ENCODE peak calls at places on chromosomes 2 and 18, in five cellular contexts. One of them, this sample, is unnamed.

GRCh38 chr2:216622526-216622925 is 10.7 kb upstream of the IGFBP2 start:
- DNase-seq in BJ: no peak
- DNase-seq in activated CD4-positive, alpha-beta T cell treated with anti-CD3 and anti-CD28 coated beads, Interleukin-2, amount 50 U/mL, for 4 hours: no peak
- DNase-seq in fibroblast of pulmonary artery: no peak
- DNase-seq in GM03348: no peak
- DNase-seq in this sample: no peak

GRCh38 chr2:156343940-156344301 is 11.4 kb upstream of the NR4A2 start:
- DNase-seq in fibroblast of pulmonary artery: peak; percentile 16
- DNase-seq in activated CD4-positive, alpha-beta T cell treated with anti-CD3 and anti-CD28 coated beads, Interleukin-2, amount 50 U/mL, for 4 hours: no peak
- DNase-seq in GM03348: no peak
- DNase-seq in BJ: no peak
- DNase-seq in this sample: peak; percentile 54

GRCh38 chr2:20611844-20612356 is 39.0 kb downstream of the HS1BP3 start:
- DNase-seq in GM03348: no peak
- DNase-seq in activated CD4-positive, alpha-beta T cell treated with anti-CD3 and anti-CD28 coated beads, Interleukin-2, amount 50 U/mL, for 4 hours: no peak
- DNase-seq in BJ: no peak
- DNase-seq in fibroblast of pulmonary artery: no peak
- DNase-seq in this sample: no peak

GRCh38 chr2:201984800-201985525 is 48.7 kb upstream of the FZD7 start:
- DNase-seq in BJ: no peak
- DNase-seq in fibroblast of pulmonary artery: no peak
- DNase-seq in activated CD4-positive, alpha-beta T cell treated with anti-CD3 and anti-CD28 coated beads, Interleukin-2, amount 50 U/mL, for 4 hours: no peak
- DNase-seq in GM03348: no peak
- DNase-seq in this sample: no peak

GRCh38 chr2:99141110-99142108 is at the start of gene C2orf15:
- DNase-seq in activated CD4-positive, alpha-beta T cell treated with anti-CD3 and anti-CD28 coated beads, Interleukin-2, amount 50 U/mL, for 4 hours: peak; percentile 96
- DNase-seq in BJ: peak; percentile 20
- DNase-seq in GM03348: peak; percentile 94
- DNase-seq in fibroblast of pulmonary artery: peak; percentile 81
- DNase-seq in this sample: peak; percentile 76

GRCh38 chr2:26169681-26170414 is 3.0 kb upstream of the GAREM2 start:
- DNase-seq in fibroblast of pulmonary artery: no peak
- DNase-seq in activated CD4-positive, alpha-beta T cell treated with anti-CD3 and anti-CD28 coated beads, Interleukin-2, amount 50 U/mL, for 4 hours: no peak
- DNase-seq in GM03348: no peak
- DNase-seq in BJ: no peak
- DNase-seq in this sample: no peak

GRCh38 chr18:37779220-37779619 is 213.6 kb upstream of the CELF4 start:
- DNase-seq in fibroblast of pulmonary artery: no peak
- DNase-seq in BJ: no peak
- DNase-seq in activated CD4-positive, alpha-beta T cell treated with anti-CD3 and anti-CD28 coated beads, Interleukin-2, amount 50 U/mL, for 4 hours: no peak
- DNase-seq in GM03348: no peak
- DNase-seq in this sample: no peak

GRCh38 chr18:37465922-37466321 is 99.7 kb downstream of the CELF4 start:
- DNase-seq in fibroblast of pulmonary artery: no peak
- DNase-seq in BJ: no peak
- DNase-seq in activated CD4-positive, alpha-beta T cell treated with anti-CD3 and anti-CD28 coated beads, Interleukin-2, amount 50 U/mL, for 4 hours: no peak
- DNase-seq in GM03348: no peak
- DNase-seq in this sample: no peak

GRCh38 chr2:1636791-1637415 is 107.4 kb downstream of the PXDN start:
- DNase-seq in GM03348: no peak
- DNase-seq in fibroblast of pulmonary artery: no peak
- DNase-seq in BJ: no peak
- DNase-seq in activated CD4-positive, alpha-beta T cell treated with anti-CD3 and anti-CD28 coated beads, Interleukin-2, amount 50 U/mL, for 4 hours: no peak
- DNase-seq in this sample: no peak

GRCh38 chr18:12995952-12996477 is 4.9 kb downstream of the CEP192 start:
- DNase-seq in fibroblast of pulmonary artery: no peak
- DNase-seq in activated CD4-positive, alpha-beta T cell treated with anti-CD3 and anti-CD28 coated beads, Interleukin-2, amount 50 U/mL, for 4 hours: no peak
- DNase-seq in BJ: no peak
- DNase-seq in GM03348: no peak
- DNase-seq in this sample: no peak

GRCh38 chr2:106034325-106034724 is 159.8 kb downstream of the UXS1 start:
- DNase-seq in fibroblast of pulmonary artery: no peak
- DNase-seq in BJ: no peak
- DNase-seq in GM03348: no peak
- DNase-seq in activated CD4-positive, alpha-beta T cell treated with anti-CD3 and anti-CD28 coated beads, Interleukin-2, amount 50 U/mL, for 4 hours: no peak
- DNase-seq in this sample: no peak

GRCh38 chr2:100886054-100886453 is 66.1 kb downstream of the NPAS2 start:
- DNase-seq in BJ: no peak
- DNase-seq in activated CD4-positive, alpha-beta T cell treated with anti-CD3 and anti-CD28 coated beads, Interleukin-2, amount 50 U/mL, for 4 hours: no peak
- DNase-seq in GM03348: no peak
- DNase-seq in fibroblast of pulmonary artery: no peak
- DNase-seq in this sample: no peak

GRCh38 chr18:8366656-8367055 is 242.6 kb upstream of the RAB12 start:
- DNase-seq in fibroblast of pulmonary artery: no peak
- DNase-seq in activated CD4-positive, alpha-beta T cell treated with anti-CD3 and anti-CD28 coated beads, Interleukin-2, amount 50 U/mL, for 4 hours: no peak
- DNase-seq in BJ: no peak
- DNase-seq in GM03348: no peak
- DNase-seq in this sample: no peak

GRCh38 chr2:132977812-132978529 is 308.0 kb upstream of the LYPD1 start:
- DNase-seq in GM03348: peak; percentile 23
- DNase-seq in activated CD4-positive, alpha-beta T cell treated with anti-CD3 and anti-CD28 coated beads, Interleukin-2, amount 50 U/mL, for 4 hours: no peak
- DNase-seq in fibroblast of pulmonary artery: peak; percentile 28
- DNase-seq in BJ: no peak
- DNase-seq in this sample: peak; percentile 47

GRCh38 chr2:182668671-182669070 is 47.4 kb upstream of the DNAJC10 start:
- DNase-seq in activated CD4-positive, alpha-beta T cell treated with anti-CD3 and anti-CD28 coated beads, Interleukin-2, amount 50 U/mL, for 4 hours: no peak
- DNase-seq in fibroblast of pulmonary artery: peak; percentile 26
- DNase-seq in BJ: no peak
- DNase-seq in GM03348: no peak
- DNase-seq in this sample: peak; percentile 23

GRCh38 chr2:203492965-203493364 is 42.1 kb downstream of the RAPH1 start:
- DNase-seq in activated CD4-positive, alpha-beta T cell treated with anti-CD3 and anti-CD28 coated beads, Interleukin-2, amount 50 U/mL, for 4 hours: no peak
- DNase-seq in fibroblast of pulmonary artery: no peak
- DNase-seq in GM03348: no peak
- DNase-seq in BJ: no peak
- DNase-seq in this sample: peak; percentile 17

GRCh38 chr2:43131890-43132522 is 94.4 kb downstream of the ZFP36L2 start:
- DNase-seq in GM03348: no peak
- DNase-seq in activated CD4-positive, alpha-beta T cell treated with anti-CD3 and anti-CD28 coated beads, Interleukin-2, amount 50 U/mL, for 4 hours: no peak
- DNase-seq in BJ: no peak
- DNase-seq in fibroblast of pulmonary artery: no peak
- DNase-seq in this sample: no peak

GRCh38 chr18:79379931-79380815 is 15.6 kb upstream of the NFATC1 start:
- DNase-seq in activated CD4-positive, alpha-beta T cell treated with anti-CD3 and anti-CD28 coated beads, Interleukin-2, amount 50 U/mL, for 4 hours: no peak
- DNase-seq in BJ: no peak
- DNase-seq in GM03348: no peak
- DNase-seq in fibroblast of pulmonary artery: no peak
- DNase-seq in this sample: no peak

GRCh38 chr2:165376571-165376975 is 92.9 kb upstream of the CSRNP3 start:
- DNase-seq in fibroblast of pulmonary artery: no peak
- DNase-seq in activated CD4-positive, alpha-beta T cell treated with anti-CD3 and anti-CD28 coated beads, Interleukin-2, amount 50 U/mL, for 4 hours: no peak
- DNase-seq in BJ: no peak
- DNase-seq in GM03348: no peak
- DNase-seq in this sample: no peak

GRCh38 chr2:162301151-162301804 is 17.2 kb downstream of the IFIH1 start:
- DNase-seq in GM03348: peak; percentile 61
- DNase-seq in activated CD4-positive, alpha-beta T cell treated with anti-CD3 and anti-CD28 coated beads, Interleukin-2, amount 50 U/mL, for 4 hours: peak; percentile 34
- DNase-seq in BJ: no peak
- DNase-seq in fibroblast of pulmonary artery: peak; percentile 83
- DNase-seq in this sample: peak; percentile 76

GRCh38 chr2:67752964-67753363 is 309.8 kb downstream of the C1D start:
- DNase-seq in activated CD4-positive, alpha-beta T cell treated with anti-CD3 and anti-CD28 coated beads, Interleukin-2, amount 50 U/mL, for 4 hours: no peak
- DNase-seq in fibroblast of pulmonary artery: peak; percentile 55
- DNase-seq in GM03348: peak; percentile 70
- DNase-seq in BJ: peak; percentile 92
- DNase-seq in this sample: peak; percentile 87

GRCh38 chr2:98664323-98664722 is 55.9 kb downstream of the UNC50 start:
- DNase-seq in BJ: no peak
- DNase-seq in activated CD4-positive, alpha-beta T cell treated with anti-CD3 and anti-CD28 coated beads, Interleukin-2, amount 50 U/mL, for 4 hours: peak; percentile 26
- DNase-seq in GM03348: no peak
- DNase-seq in fibroblast of pulmonary artery: no peak
- DNase-seq in this sample: peak; percentile 12

GRCh38 chr2:105557021-105557420 is 158.2 kb upstream of the FHL2 start:
- DNase-seq in BJ: no peak
- DNase-seq in GM03348: no peak
- DNase-seq in activated CD4-positive, alpha-beta T cell treated with anti-CD3 and anti-CD28 coated beads, Interleukin-2, amount 50 U/mL, for 4 hours: no peak
- DNase-seq in fibroblast of pulmonary artery: peak; percentile 21
- DNase-seq in this sample: no peak

GRCh38 chr18:5543036-5543671 is 643 bp downstream of the EPB41L3 start:
- DNase-seq in BJ: no peak
- DNase-seq in fibroblast of pulmonary artery: no peak
- DNase-seq in activated CD4-positive, alpha-beta T cell treated with anti-CD3 and anti-CD28 coated beads, Interleukin-2, amount 50 U/mL, for 4 hours: no peak
- DNase-seq in GM03348: peak; percentile 48
- DNase-seq in this sample: no peak

GRCh38 chr2:96088340-96089335 is 27.7 kb downstream of the ADRA2B start:
- DNase-seq in GM03348: no peak
- DNase-seq in fibroblast of pulmonary artery: no peak
- DNase-seq in BJ: no peak
- DNase-seq in activated CD4-positive, alpha-beta T cell treated with anti-CD3 and anti-CD28 coated beads, Interleukin-2, amount 50 U/mL, for 4 hours: no peak
- DNase-seq in this sample: no peak

GRCh38 chr2:15271941-15272340 is 289.2 kb downstream of the NBAS start:
- DNase-seq in BJ: no peak
- DNase-seq in fibroblast of pulmonary artery: no peak
- DNase-seq in activated CD4-positive, alpha-beta T cell treated with anti-CD3 and anti-CD28 coated beads, Interleukin-2, amount 50 U/mL, for 4 hours: no peak
- DNase-seq in GM03348: peak; percentile 44
- DNase-seq in this sample: no peak

GRCh38 chr18:8769509-8769908 is 64.2 kb downstream of the MTCL1 start:
- DNase-seq in BJ: no peak
- DNase-seq in activated CD4-positive, alpha-beta T cell treated with anti-CD3 and anti-CD28 coated beads, Interleukin-2, amount 50 U/mL, for 4 hours: no peak
- DNase-seq in fibroblast of pulmonary artery: no peak
- DNase-seq in GM03348: no peak
- DNase-seq in this sample: no peak

GRCh38 chr2:173452436-173452835 is 97.8 kb downstream of the CDCA7 start:
- DNase-seq in BJ: no peak
- DNase-seq in activated CD4-positive, alpha-beta T cell treated with anti-CD3 and anti-CD28 coated beads, Interleukin-2, amount 50 U/mL, for 4 hours: no peak
- DNase-seq in fibroblast of pulmonary artery: no peak
- DNase-seq in GM03348: no peak
- DNase-seq in this sample: no peak

GRCh38 chr2:3504741-3505140 is 14.6 kb downstream of the ADI1 start:
- DNase-seq in fibroblast of pulmonary artery: no peak
- DNase-seq in activated CD4-positive, alpha-beta T cell treated with anti-CD3 and anti-CD28 coated beads, Interleukin-2, amount 50 U/mL, for 4 hours: no peak
- DNase-seq in BJ: no peak
- DNase-seq in GM03348: no peak
- DNase-seq in this sample: no peak

GRCh38 chr2:106065983-106066826 is 127.9 kb downstream of the UXS1 start:
- DNase-seq in GM03348: no peak
- DNase-seq in BJ: no peak
- DNase-seq in activated CD4-positive, alpha-beta T cell treated with anti-CD3 and anti-CD28 coated beads, Interleukin-2, amount 50 U/mL, for 4 hours: no peak
- DNase-seq in fibroblast of pulmonary artery: no peak
- DNase-seq in this sample: no peak

GRCh38 chr2:3778841-3779505 is 75.6 kb downstream of the DCDC2C start:
- DNase-seq in BJ: no peak
- DNase-seq in GM03348: no peak
- DNase-seq in activated CD4-positive, alpha-beta T cell treated with anti-CD3 and anti-CD28 coated beads, Interleukin-2, amount 50 U/mL, for 4 hours: no peak
- DNase-seq in fibroblast of pulmonary artery: no peak
- DNase-seq in this sample: no peak

GRCh38 chr2:188529710-188530109 is 238.0 kb downstream of the GULP1 start:
- DNase-seq in GM03348: no peak
- DNase-seq in activated CD4-positive, alpha-beta T cell treated with anti-CD3 and anti-CD28 coated beads, Interleukin-2, amount 50 U/mL, for 4 hours: no peak
- DNase-seq in BJ: no peak
- DNase-seq in fibroblast of pulmonary artery: no peak
- DNase-seq in this sample: no peak

GRCh38 chr2:221567809-221568208 is 4.3 kb downstream of the EPHA4 start:
- DNase-seq in activated CD4-positive, alpha-beta T cell treated with anti-CD3 and anti-CD28 coated beads, Interleukin-2, amount 50 U/mL, for 4 hours: no peak
- DNase-seq in fibroblast of pulmonary artery: no peak
- DNase-seq in GM03348: no peak
- DNase-seq in BJ: no peak
- DNase-seq in this sample: peak; percentile 48

GRCh38 chr2:238985931-238986446 is 138.1 kb downstream of the TWIST2 start:
- DNase-seq in BJ: no peak
- DNase-seq in activated CD4-positive, alpha-beta T cell treated with anti-CD3 and anti-CD28 coated beads, Interleukin-2, amount 50 U/mL, for 4 hours: no peak
- DNase-seq in GM03348: no peak
- DNase-seq in fibroblast of pulmonary artery: no peak
- DNase-seq in this sample: no peak

GRCh38 chr2:222756951-222757645 is 85.6 kb downstream of the MOGAT1 start:
- DNase-seq in BJ: no peak
- DNase-seq in GM03348: peak; percentile 91
- DNase-seq in activated CD4-positive, alpha-beta T cell treated with anti-CD3 and anti-CD28 coated beads, Interleukin-2, amount 50 U/mL, for 4 hours: no peak
- DNase-seq in fibroblast of pulmonary artery: peak; percentile 49
- DNase-seq in this sample: peak; percentile 73

This sample was measured in iris pigment epithelial cell.